ENCODE peak calls at places on chromosomes 4 and X, in five cellular contexts. J is GM23248, Y is GM04504, O is amniotic epithelial cell, L is GM12892. P is an unnamed sample.

GRCh38 chr4:88807499-88807898 is 109.9 kb upstream of the NAP1L5 start:
- DNase-seq in Y (no peak), O (peak), L (no peak), J (no peak), P (no peak)

GRCh38 chrX:121254336-121254735 is 206.9 kb downstream of the GLUD2 start:
- DNase-seq in J (no peak), O (no peak), Y (no peak), L (no peak), P (no peak)

GRCh38 chr4:156898373-156899117 is 73.1 kb downstream of the PDGFC start:
- DNase-seq in O (peak), L (no peak), J (peak), Y (no peak), P (peak)

GRCh38 chr4:11743236-11743635 is 314.5 kb upstream of the HS3ST1 start:
- DNase-seq in L (no peak), Y (no peak), J (no peak), O (peak), P (no peak)

GRCh38 chr4:16168144-16168543 is 58.1 kb downstream of the TAPT1 start:
- DNase-seq in Y (no peak), J (no peak), O (no peak), L (no peak), P (no peak)

GRCh38 chr4:14667624-14668295 is 334.5 kb upstream of the CPEB2 start:
- DNase-seq in L (no peak), Y (no peak), O (no peak), J (no peak), P (peak)

GRCh38 chr4:7144374-7145290 is 47.7 kb upstream of the SORCS2 start:
- DNase-seq in Y (no peak), J (peak), L (no peak), O (no peak), P (no peak)

GRCh38 chrX:108537005-108537404 is 97.4 kb downstream of the COL4A5 start:
- DNase-seq in O (peak), Y (peak), J (peak), L (no peak), P (peak)

GRCh38 chrX:627510-627964 is 3.1 kb upstream of the SHOX start:
- DNase-seq in J (no peak), L (no peak), O (no peak), Y (no peak), P (no peak)

GRCh38 chr4:89356086-89356485 is 48.5 kb upstream of the GPRIN3 start:
- DNase-seq in O (peak), L (no peak), Y (no peak), J (no peak), P (no peak)

GRCh38 chr4:139988863-139989765 is 164.9 kb downstream of the MAML3 start:
- DNase-seq in J (peak), O (peak), Y (peak), L (no peak), P (peak)

GRCh38 chrX:40102393-40103381 is 4.9 kb upstream of the BCOR start:
- DNase-seq in L (no peak), Y (no peak), J (no peak), O (no peak), P (no peak)

P was measured in epithelial cell of esophagus.